ENCODE peak calls at places on chromosome 13, in ten cellular contexts. One of them, this sample, is unnamed.

GRCh38 chr13:53064721-53065120 is 36.1 kb downstream of the OLFM4 start:
- DNase-seq in upper lobe of right lung: no peak
- DNase-seq in suprapubic skin: no peak
- DNase-seq in pancreas: peak; percentile 55
- DNase-seq in colonic mucosa: no peak
- DNase-seq in thoracic aorta: no peak
- DNase-seq in adrenal gland: no peak
- DNase-seq in gastrocnemius medialis: peak; percentile 41
- DNase-seq in heart left ventricle: no peak
- DNase-seq in CD8-positive, alpha-beta T cell: no peak
- DNase-seq in this sample: peak; percentile 15

GRCh38 chr13:90445179-90445578 is 902.3 kb upstream of the MIR17HG start:
- DNase-seq in CD8-positive, alpha-beta T cell: no peak
- DNase-seq in colonic mucosa: no peak
- DNase-seq in adrenal gland: peak; percentile 45
- DNase-seq in thoracic aorta: no peak
- DNase-seq in pancreas: no peak
- DNase-seq in upper lobe of right lung: no peak
- DNase-seq in suprapubic skin: no peak
- DNase-seq in heart left ventricle: no peak
- DNase-seq in gastrocnemius medialis: no peak
- DNase-seq in this sample: no peak

GRCh38 chr13:108987488-108987887 is 358.1 kb downstream of the MYO16 start:
- DNase-seq in heart left ventricle: no peak
- DNase-seq in suprapubic skin: no peak
- DNase-seq in upper lobe of right lung: no peak
- DNase-seq in adrenal gland: no peak
- DNase-seq in pancreas: no peak
- DNase-seq in CD8-positive, alpha-beta T cell: no peak
- DNase-seq in gastrocnemius medialis: no peak
- DNase-seq in colonic mucosa: no peak
- DNase-seq in thoracic aorta: no peak
- DNase-seq in this sample: no peak

GRCh38 chr13:65339236-65339635 is 1890.9 kb downstream of the PCDH9 start:
- DNase-seq in thoracic aorta: no peak
- DNase-seq in colonic mucosa: no peak
- DNase-seq in heart left ventricle: no peak
- DNase-seq in CD8-positive, alpha-beta T cell: no peak
- DNase-seq in gastrocnemius medialis: no peak
- DNase-seq in suprapubic skin: no peak
- DNase-seq in adrenal gland: no peak
- DNase-seq in upper lobe of right lung: no peak
- DNase-seq in pancreas: no peak
- DNase-seq in this sample: no peak

GRCh38 chr13:49023441-49023840 is 47.7 kb downstream of the FNDC3A start:
- DNase-seq in thoracic aorta: no peak
- DNase-seq in heart left ventricle: no peak
- DNase-seq in upper lobe of right lung: no peak
- DNase-seq in adrenal gland: no peak
- DNase-seq in colonic mucosa: no peak
- DNase-seq in gastrocnemius medialis: no peak
- DNase-seq in suprapubic skin: no peak
- DNase-seq in pancreas: no peak
- DNase-seq in CD8-positive, alpha-beta T cell: no peak
- DNase-seq in this sample: no peak

GRCh38 chr13:110402301-110403069 is 95.4 kb downstream of the COL4A2 start:
- DNase-seq in CD8-positive, alpha-beta T cell: no peak
- DNase-seq in gastrocnemius medialis: no peak
- DNase-seq in adrenal gland: no peak
- DNase-seq in colonic mucosa: no peak
- DNase-seq in heart left ventricle: no peak
- DNase-seq in pancreas: no peak
- DNase-seq in suprapubic skin: no peak
- DNase-seq in thoracic aorta: no peak
- DNase-seq in upper lobe of right lung: no peak
- DNase-seq in this sample: peak; percentile 3

GRCh38 chr13:98981596-98982195 is 3.8 kb upstream of the DOCK9 start:
- DNase-seq in upper lobe of right lung: no peak
- DNase-seq in suprapubic skin: no peak
- DNase-seq in colonic mucosa: no peak
- DNase-seq in CD8-positive, alpha-beta T cell: no peak
- DNase-seq in adrenal gland: no peak
- DNase-seq in gastrocnemius medialis: no peak
- DNase-seq in heart left ventricle: no peak
- DNase-seq in thoracic aorta: no peak
- DNase-seq in pancreas: no peak
- DNase-seq in this sample: no peak

GRCh38 chr13:21986602-21987001 is 315.7 kb downstream of the FGF9 start:
- DNase-seq in upper lobe of right lung: no peak
- DNase-seq in adrenal gland: peak; percentile 25
- DNase-seq in suprapubic skin: peak; percentile 71
- DNase-seq in heart left ventricle: peak; percentile 72
- DNase-seq in pancreas: no peak
- DNase-seq in CD8-positive, alpha-beta T cell: no peak
- DNase-seq in thoracic aorta: no peak
- DNase-seq in gastrocnemius medialis: peak; percentile 59
- DNase-seq in colonic mucosa: peak; percentile 37
- DNase-seq in this sample: peak; percentile 28

GRCh38 chr13:39655569-39656324 is at the start of gene COG6:
- DNase-seq in pancreas: peak; percentile 97
- DNase-seq in thoracic aorta: peak; percentile 64
- DNase-seq in heart left ventricle: peak; percentile 96
- DNase-seq in gastrocnemius medialis: peak; percentile 82
- DNase-seq in suprapubic skin: peak; percentile 94
- DNase-seq in upper lobe of right lung: peak; percentile 95
- DNase-seq in colonic mucosa: peak; percentile 94
- DNase-seq in adrenal gland: peak; percentile 92
- DNase-seq in CD8-positive, alpha-beta T cell: peak; percentile 96
- DNase-seq in this sample: peak; percentile 95

GRCh38 chr13:73060251-73061160 is 1.7 kb downstream of the KLF5 start:
- DNase-seq in suprapubic skin: no peak
- DNase-seq in gastrocnemius medialis: peak; percentile 28
- DNase-seq in CD8-positive, alpha-beta T cell: no peak
- DNase-seq in pancreas: no peak
- DNase-seq in adrenal gland: no peak
- DNase-seq in thoracic aorta: no peak
- DNase-seq in upper lobe of right lung: no peak
- DNase-seq in heart left ventricle: no peak
- DNase-seq in colonic mucosa: peak; percentile 44
- DNase-seq in this sample: peak; percentile 31

GRCh38 chr13:32811297-32811800 is 204.9 kb upstream of the KL start:
- DNase-seq in adrenal gland: no peak
- DNase-seq in thoracic aorta: no peak
- DNase-seq in suprapubic skin: no peak
- DNase-seq in gastrocnemius medialis: no peak
- DNase-seq in CD8-positive, alpha-beta T cell: no peak
- DNase-seq in heart left ventricle: no peak
- DNase-seq in colonic mucosa: peak; percentile 31
- DNase-seq in pancreas: no peak
- DNase-seq in upper lobe of right lung: no peak
- DNase-seq in this sample: no peak

DNA sequence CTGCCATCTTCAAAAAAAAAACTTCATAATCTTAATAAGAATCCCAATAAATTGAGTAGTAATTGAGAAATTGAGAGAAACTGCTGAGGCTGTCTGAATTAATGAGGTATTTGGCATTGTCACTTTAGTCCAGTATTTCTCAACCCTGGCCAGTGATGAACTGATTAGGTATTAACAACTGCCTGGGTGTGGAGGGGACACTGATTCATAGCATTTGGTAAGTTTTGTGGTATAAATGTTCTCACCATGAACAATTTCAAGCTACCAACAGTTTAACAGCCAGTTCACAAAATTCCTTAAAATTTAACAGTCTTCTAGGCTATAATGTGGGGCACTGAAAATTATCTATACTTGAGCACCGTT is 18.3 kb downstream of the GPC6 start:
- DNase-seq in CD8-positive, alpha-beta T cell: no peak
- DNase-seq in suprapubic skin: no peak
- DNase-seq in upper lobe of right lung: no peak
- DNase-seq in adrenal gland: no peak
- DNase-seq in colonic mucosa: no peak
- DNase-seq in thoracic aorta: no peak
- DNase-seq in gastrocnemius medialis: no peak
- DNase-seq in pancreas: no peak
- DNase-seq in heart left ventricle: no peak
- DNase-seq in this sample: no peak
- H3K27ac ChIP-seq in CD8-positive, alpha-beta T cell: no peak overlapping the region
- H3K27ac ChIP-seq in suprapubic skin: no peak overlapping the region
- H3K27ac ChIP-seq in upper lobe of right lung: peak overlapping the region; percentile 24
- H3K27ac ChIP-seq in adrenal gland: no peak overlapping the region
- H3K27ac ChIP-seq in colonic mucosa: no peak overlapping the region
- H3K27ac ChIP-seq in thoracic aorta: peak overlapping the region; percentile 52
- H3K27ac ChIP-seq in gastrocnemius medialis: peak overlapping the region; percentile 43
- H3K27ac ChIP-seq in pancreas: no peak overlapping the region
- H3K27ac ChIP-seq in heart left ventricle: peak overlapping the region; percentile 40
- H3K27ac ChIP-seq in this sample: no peak overlapping the region

GRCh38 chr13:19838726-19839342 is 24.6 kb downstream of the ZMYM5 start:
- DNase-seq in pancreas: no peak
- DNase-seq in thoracic aorta: no peak
- DNase-seq in CD8-positive, alpha-beta T cell: no peak
- DNase-seq in upper lobe of right lung: no peak
- DNase-seq in suprapubic skin: no peak
- DNase-seq in heart left ventricle: no peak
- DNase-seq in colonic mucosa: no peak
- DNase-seq in gastrocnemius medialis: no peak
- DNase-seq in adrenal gland: no peak
- DNase-seq in this sample: no peak
- H3K36me3 ChIP-seq in pancreas: peaks cover 11% of the 10 kb centered on the region
- H3K36me3 ChIP-seq in thoracic aorta: peaks cover 17% of the 10 kb centered on the region
- H3K36me3 ChIP-seq in CD8-positive, alpha-beta T cell: peaks cover 19% of the 10 kb centered on the region
- H3K36me3 ChIP-seq in upper lobe of right lung: peaks cover 55% of the 10 kb centered on the region
- H3K36me3 ChIP-seq in suprapubic skin: peaks cover 36% of the 10 kb centered on the region
- H3K36me3 ChIP-seq in heart left ventricle: peaks cover 62% of the 10 kb centered on the region
- H3K36me3 ChIP-seq in colonic mucosa: no peaks in the 10 kb centered on the region
- H3K36me3 ChIP-seq in gastrocnemius medialis: peaks cover 39% of the 10 kb centered on the region
- H3K36me3 ChIP-seq in adrenal gland: peaks cover 29% of the 10 kb centered on the region
- H3K36me3 ChIP-seq in this sample: peaks cover 54% of the 10 kb centered on the region

DNA sequence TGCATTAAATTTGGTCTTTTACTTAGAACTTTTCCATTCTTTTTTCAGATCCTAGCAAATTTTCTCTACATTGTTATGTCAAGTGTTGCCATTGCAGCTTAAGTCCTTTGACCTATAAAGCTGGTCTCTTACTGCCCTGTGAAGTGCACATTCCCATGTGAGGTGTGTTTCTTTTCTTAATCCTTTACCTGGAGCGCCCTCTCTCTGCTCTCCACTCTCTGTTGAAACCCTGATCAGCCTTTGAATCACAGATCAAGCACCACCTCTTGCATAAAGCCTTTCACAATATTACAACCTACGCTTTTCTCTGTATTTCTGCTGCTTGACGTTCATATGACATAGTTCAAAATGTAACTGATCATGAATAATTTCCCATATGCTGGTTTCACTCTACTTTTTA is 84.8 kb downstream of the PCDH17 start:
- DNase-seq in thoracic aorta: no peak
- DNase-seq in adrenal gland: no peak
- DNase-seq in colonic mucosa: no peak
- DNase-seq in CD8-positive, alpha-beta T cell: no peak
- DNase-seq in suprapubic skin: no peak
- DNase-seq in heart left ventricle: no peak
- DNase-seq in upper lobe of right lung: no peak
- DNase-seq in pancreas: no peak
- DNase-seq in gastrocnemius medialis: no peak
- DNase-seq in this sample: no peak
- TF ChIP-seq CTCF in thoracic aorta: no peak
- TF ChIP-seq CTCF in adrenal gland: no peak
- TF ChIP-seq CTCF in colonic mucosa: no peak
- TF ChIP-seq CTCF in CD8-positive, alpha-beta T cell: no peak
- TF ChIP-seq CTCF in suprapubic skin: no peak
- TF ChIP-seq CTCF in heart left ventricle: no peak
- TF ChIP-seq CTCF in upper lobe of right lung: peak; percentile 28
- TF ChIP-seq CTCF in pancreas: no peak
- TF ChIP-seq CTCF in gastrocnemius medialis: no peak
- TF ChIP-seq CTCF in this sample: peak; percentile 34

GRCh38 chr13:97387487-97388353 is 46.2 kb upstream of the RAP2A start:
- DNase-seq in pancreas: no peak
- DNase-seq in suprapubic skin: no peak
- DNase-seq in CD8-positive, alpha-beta T cell: no peak
- DNase-seq in colonic mucosa: no peak
- DNase-seq in heart left ventricle: no peak
- DNase-seq in upper lobe of right lung: no peak
- DNase-seq in gastrocnemius medialis: no peak
- DNase-seq in thoracic aorta: no peak
- DNase-seq in adrenal gland: no peak
- DNase-seq in this sample: no peak

GRCh38 chr13:97385146-97385545 is 48.8 kb upstream of the RAP2A start:
- DNase-seq in adrenal gland: no peak
- DNase-seq in thoracic aorta: no peak
- DNase-seq in heart left ventricle: no peak
- DNase-seq in upper lobe of right lung: no peak
- DNase-seq in CD8-positive, alpha-beta T cell: no peak
- DNase-seq in suprapubic skin: no peak
- DNase-seq in gastrocnemius medialis: no peak
- DNase-seq in colonic mucosa: no peak
- DNase-seq in pancreas: no peak
- DNase-seq in this sample: no peak

GRCh38 chr13:97385854-97386253 is 48.1 kb upstream of the RAP2A start:
- DNase-seq in gastrocnemius medialis: no peak
- DNase-seq in CD8-positive, alpha-beta T cell: no peak
- DNase-seq in pancreas: no peak
- DNase-seq in adrenal gland: no peak
- DNase-seq in heart left ventricle: no peak
- DNase-seq in upper lobe of right lung: no peak
- DNase-seq in thoracic aorta: no peak
- DNase-seq in suprapubic skin: no peak
- DNase-seq in colonic mucosa: no peak
- DNase-seq in this sample: no peak

GRCh38 chr13:97388385-97388784 is 45.6 kb upstream of the RAP2A start:
- DNase-seq in suprapubic skin: no peak
- DNase-seq in CD8-positive, alpha-beta T cell: no peak
- DNase-seq in heart left ventricle: no peak
- DNase-seq in colonic mucosa: no peak
- DNase-seq in gastrocnemius medialis: no peak
- DNase-seq in thoracic aorta: no peak
- DNase-seq in pancreas: no peak
- DNase-seq in adrenal gland: no peak
- DNase-seq in upper lobe of right lung: no peak
- DNase-seq in this sample: no peak

DNA sequence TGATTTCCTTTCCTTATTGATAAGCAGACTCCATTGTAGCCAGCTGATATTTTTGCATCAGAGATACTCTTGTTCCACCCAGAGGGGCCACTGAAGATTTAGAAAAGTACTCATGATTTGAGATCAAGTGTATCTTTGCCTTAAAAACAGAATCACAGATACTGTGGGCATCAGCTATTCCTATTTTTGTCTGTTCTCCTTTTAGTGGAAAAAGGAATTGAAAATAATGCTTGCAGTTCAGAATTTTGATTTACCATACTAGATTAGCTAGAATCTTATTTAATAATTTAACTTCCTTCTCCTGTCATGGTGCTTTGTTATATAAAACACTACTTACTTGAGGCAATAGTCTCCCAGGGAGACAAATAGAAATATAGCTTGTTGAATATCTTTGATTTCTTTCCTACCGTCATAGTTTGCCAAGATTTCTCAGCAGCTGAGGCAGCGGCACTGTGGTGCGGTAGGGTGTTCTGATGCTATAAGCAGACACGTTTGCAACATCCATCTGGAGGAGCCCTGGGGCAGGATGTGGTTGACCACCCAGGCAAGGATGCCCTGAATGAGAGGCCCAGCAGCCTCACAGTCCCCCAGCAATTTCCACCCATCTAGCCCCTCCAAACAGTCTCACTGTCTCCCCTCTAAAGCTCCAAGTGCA is 47.0 kb upstream of the RAP2A start:
- DNase-seq in upper lobe of right lung: peak; percentile 72
- DNase-seq in gastrocnemius medialis: no peak
- DNase-seq in pancreas: no peak
- DNase-seq in thoracic aorta: no peak
- DNase-seq in colonic mucosa: no peak
- DNase-seq in suprapubic skin: no peak
- DNase-seq in CD8-positive, alpha-beta T cell: peak; percentile 10
- DNase-seq in adrenal gland: peak; percentile 47
- DNase-seq in heart left ventricle: peak; percentile 62
- DNase-seq in this sample: no peak
- H3K27ac ChIP-seq in upper lobe of right lung: peak overlapping the region; percentile 67
- H3K27ac ChIP-seq in gastrocnemius medialis: no peak overlapping the region
- H3K27ac ChIP-seq in pancreas: no peak overlapping the region
- H3K27ac ChIP-seq in thoracic aorta: no peak overlapping the region
- H3K27ac ChIP-seq in colonic mucosa: no peak overlapping the region
- H3K27ac ChIP-seq in suprapubic skin: peak overlapping the region; percentile 55
- H3K27ac ChIP-seq in CD8-positive, alpha-beta T cell: no peak overlapping the region
- H3K27ac ChIP-seq in adrenal gland: no peak overlapping the region
- H3K27ac ChIP-seq in heart left ventricle: peak overlapping the region; percentile 31
- H3K27ac ChIP-seq in this sample: peak overlapping the region; percentile 17

This sample was measured in heart right ventricle.